ENCODE peak calls at places on chromosomes 13 and 19, in seven cellular contexts. One of them, this sample, is unnamed. For H3K36me3, the result is how much of the 10 kb centered on the place peaks cover.

GRCh38 chr13:87851395-87851794 is 180.2 kb downstream of the SLITRK5 start:
- DNase-seq in neural progenitor cell: no peak
- DNase-seq in SK-N-SH: no peak
- DNase-seq in GM23338: no peak
- DNase-seq in GM23248: no peak
- DNase-seq in MM.1S: no peak
- DNase-seq in OCI-LY7: no peak
- DNase-seq in this sample: no peak

GRCh38 chr19:7904074-7905020 is 670 bp downstream of the MAP2K7 start:
- DNase-seq in MM.1S: peak
- DNase-seq in GM23248: no peak
- DNase-seq in OCI-LY7: peak
- DNase-seq in neural progenitor cell: peak
- DNase-seq in GM23338: peak
- DNase-seq in SK-N-SH: peak
- DNase-seq in this sample: no peak

GRCh38 chr19:39218230-39219007 is 14.4 kb upstream of the SYCN start:
- DNase-seq in MM.1S: no peak
- DNase-seq in GM23338: no peak
- DNase-seq in neural progenitor cell: no peak
- DNase-seq in OCI-LY7: no peak
- DNase-seq in SK-N-SH: no peak
- DNase-seq in GM23248: no peak
- DNase-seq in this sample: no peak

GRCh38 chr19:29878973-29879654 is 62.9 kb upstream of the URI1 start:
- DNase-seq in neural progenitor cell: peak
- DNase-seq in SK-N-SH: peak
- DNase-seq in GM23248: peak
- DNase-seq in GM23338: peak
- DNase-seq in OCI-LY7: peak
- DNase-seq in MM.1S: peak
- DNase-seq in this sample: peak

GRCh38 chr13:48265217-48265815 is 32.3 kb downstream of the ITM2B start:
- DNase-seq in SK-N-SH: no peak
- DNase-seq in GM23338: no peak
- DNase-seq in MM.1S: no peak
- DNase-seq in neural progenitor cell: no peak
- DNase-seq in GM23248: no peak
- DNase-seq in OCI-LY7: peak
- DNase-seq in this sample: no peak

GRCh38 chr19:48333467-48334384 is 8.4 kb downstream of the EMP3 start:
- DNase-seq in MM.1S: peak
- DNase-seq in OCI-LY7: peak
- DNase-seq in GM23338: peak
- DNase-seq in SK-N-SH: peak
- DNase-seq in neural progenitor cell: peak
- DNase-seq in GM23248: peak
- DNase-seq in this sample: peak

GRCh38 chr13:41942462-41943094 is 18.3 kb downstream of the VWA8 start:
- DNase-seq in SK-N-SH: no peak
- DNase-seq in GM23248: peak
- DNase-seq in GM23338: peak
- DNase-seq in MM.1S: no peak
- DNase-seq in neural progenitor cell: peak
- DNase-seq in OCI-LY7: peak
- DNase-seq in this sample: peak

GRCh38 chr13:109790951-109791605 is 4.7 kb upstream of the IRS2 start:
- DNase-seq in GM23248: peak
- DNase-seq in SK-N-SH: peak
- DNase-seq in neural progenitor cell: peak
- DNase-seq in MM.1S: peak
- DNase-seq in OCI-LY7: peak
- DNase-seq in GM23338: peak
- DNase-seq in this sample: peak

GRCh38 chr13:70893832-70894231 is 785.6 kb upstream of the KLHL1 start:
- DNase-seq in GM23248: no peak
- DNase-seq in MM.1S: peak
- DNase-seq in OCI-LY7: no peak
- DNase-seq in GM23338: peak
- DNase-seq in SK-N-SH: no peak
- DNase-seq in neural progenitor cell: peak
- DNase-seq in this sample: no peak

GRCh38 chr13:94390881-94391280 is 88.6 kb downstream of the DCT start:
- DNase-seq in MM.1S: no peak
- DNase-seq in GM23338: no peak
- DNase-seq in SK-N-SH: no peak
- DNase-seq in GM23248: peak
- DNase-seq in OCI-LY7: no peak
- DNase-seq in neural progenitor cell: no peak
- DNase-seq in this sample: no peak

GRCh38 chr19:10352764-10353671 is 13.6 kb upstream of the ICAM3 start:
- DNase-seq in OCI-LY7: no peak
- DNase-seq in neural progenitor cell: peak
- DNase-seq in GM23248: no peak
- DNase-seq in SK-N-SH: no peak
- DNase-seq in MM.1S: no peak
- DNase-seq in GM23338: peak
- DNase-seq in this sample: no peak

GRCh38 chr13:32978278-32978677 is 37.9 kb upstream of the KL start:
- DNase-seq in SK-N-SH: no peak
- DNase-seq in MM.1S: no peak
- DNase-seq in GM23338: no peak
- DNase-seq in GM23248: no peak
- DNase-seq in neural progenitor cell: no peak
- DNase-seq in OCI-LY7: no peak
- DNase-seq in this sample: no peak

GRCh38 chr13:32977321-32977720 is 38.9 kb upstream of the KL start:
- DNase-seq in GM23248: no peak
- DNase-seq in MM.1S: no peak
- DNase-seq in GM23338: no peak
- DNase-seq in OCI-LY7: no peak
- DNase-seq in SK-N-SH: no peak
- DNase-seq in neural progenitor cell: no peak
- DNase-seq in this sample: no peak

DNA sequence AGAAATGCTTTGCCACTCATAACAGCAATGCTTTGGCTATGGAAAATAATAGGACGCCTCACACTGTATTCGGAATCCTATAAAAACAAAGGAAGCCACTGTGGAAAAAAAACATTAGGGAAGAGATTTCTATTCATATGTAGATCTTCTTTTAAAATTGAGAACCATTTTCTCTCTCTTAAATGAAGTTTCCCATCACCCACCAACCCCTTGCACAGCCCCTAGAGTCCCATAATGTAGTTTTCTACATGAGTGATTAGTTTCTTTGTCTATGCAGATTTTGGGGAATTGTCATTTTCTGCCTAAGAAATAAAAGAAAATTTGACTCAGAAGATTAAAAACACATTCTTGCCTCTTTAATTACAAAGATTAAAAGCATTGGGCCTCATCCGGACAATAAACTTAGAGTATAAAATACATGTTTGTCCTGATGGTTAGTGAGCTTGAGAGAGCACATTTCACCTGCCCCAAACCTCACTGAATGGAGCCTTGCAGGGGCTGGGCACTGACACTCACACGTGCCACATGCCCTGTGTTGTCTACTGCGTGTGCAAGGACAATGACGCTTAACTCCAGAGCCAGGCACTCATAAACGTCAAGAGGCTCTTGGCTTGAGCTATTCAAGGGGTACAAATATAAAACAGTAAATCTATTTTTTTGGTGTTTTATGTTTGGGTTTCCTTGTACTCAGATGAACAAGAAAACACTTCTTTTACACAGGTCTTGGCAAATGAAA is 40.0 kb upstream of the KL start:
- DNase-seq in MM.1S: no peak
- DNase-seq in SK-N-SH: no peak
- DNase-seq in GM23248: no peak
- DNase-seq in neural progenitor cell: no peak
- DNase-seq in GM23338: no peak
- DNase-seq in OCI-LY7: no peak
- DNase-seq in this sample: no peak
- TF ChIP-seq EZH2phosphoT487 in MM.1S: no peak
- TF ChIP-seq EZH2phosphoT487 in SK-N-SH: no peak
- TF ChIP-seq EZH2phosphoT487 in GM23248: no peak
- TF ChIP-seq EZH2phosphoT487 in neural progenitor cell: no peak
- TF ChIP-seq EZH2phosphoT487 in GM23338: no peak
- TF ChIP-seq EZH2phosphoT487 in OCI-LY7: no peak
- TF ChIP-seq EZH2phosphoT487 in this sample: no peak

DNA sequence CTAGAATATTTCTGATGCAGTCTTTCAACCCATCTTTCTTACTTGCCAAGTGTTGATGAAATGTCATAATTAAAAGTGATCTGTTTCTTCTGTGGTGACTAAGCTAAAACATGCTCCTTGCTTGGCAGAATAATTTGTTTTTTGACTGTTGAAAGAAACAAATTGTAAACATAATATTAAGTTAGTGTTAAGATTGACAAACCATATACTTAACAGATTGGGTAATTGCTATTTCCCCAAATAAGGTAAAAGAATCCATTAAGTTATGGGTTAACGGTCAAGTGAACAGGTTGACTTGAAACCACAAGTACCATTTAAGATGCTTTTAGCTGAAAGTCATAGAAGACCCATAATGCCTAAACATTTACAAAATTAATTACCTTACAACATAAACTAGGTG is 62.9 kb downstream of the TEX26 start:
- DNase-seq in SK-N-SH: no peak
- DNase-seq in GM23338: no peak
- DNase-seq in neural progenitor cell: no peak
- DNase-seq in MM.1S: no peak
- DNase-seq in GM23248: no peak
- DNase-seq in OCI-LY7: no peak
- DNase-seq in this sample: no peak
- H3K36me3 ChIP-seq in SK-N-SH: under half
- H3K36me3 ChIP-seq in GM23338: under half
- H3K36me3 ChIP-seq in neural progenitor cell: under half
- H3K36me3 ChIP-seq in MM.1S: under half
- H3K36me3 ChIP-seq in GM23248: under half
- H3K36me3 ChIP-seq in OCI-LY7: under half
- H3K36me3 ChIP-seq in this sample: under half

GRCh38 chr19:49771674-49772139 is 4.9 kb downstream of the AP2A1 start:
- DNase-seq in GM23338: no peak
- DNase-seq in OCI-LY7: peak
- DNase-seq in GM23248: no peak
- DNase-seq in SK-N-SH: no peak
- DNase-seq in MM.1S: no peak
- DNase-seq in neural progenitor cell: no peak
- DNase-seq in this sample: no peak
- TF ChIP-seq EZH2phosphoT487 in GM23338: no peak
- TF ChIP-seq EZH2phosphoT487 in OCI-LY7: no peak
- TF ChIP-seq EZH2phosphoT487 in GM23248: no peak
- TF ChIP-seq EZH2phosphoT487 in SK-N-SH: no peak
- TF ChIP-seq EZH2phosphoT487 in MM.1S: no peak
- TF ChIP-seq EZH2phosphoT487 in neural progenitor cell: no peak
- TF ChIP-seq EZH2phosphoT487 in this sample: no peak

DNA sequence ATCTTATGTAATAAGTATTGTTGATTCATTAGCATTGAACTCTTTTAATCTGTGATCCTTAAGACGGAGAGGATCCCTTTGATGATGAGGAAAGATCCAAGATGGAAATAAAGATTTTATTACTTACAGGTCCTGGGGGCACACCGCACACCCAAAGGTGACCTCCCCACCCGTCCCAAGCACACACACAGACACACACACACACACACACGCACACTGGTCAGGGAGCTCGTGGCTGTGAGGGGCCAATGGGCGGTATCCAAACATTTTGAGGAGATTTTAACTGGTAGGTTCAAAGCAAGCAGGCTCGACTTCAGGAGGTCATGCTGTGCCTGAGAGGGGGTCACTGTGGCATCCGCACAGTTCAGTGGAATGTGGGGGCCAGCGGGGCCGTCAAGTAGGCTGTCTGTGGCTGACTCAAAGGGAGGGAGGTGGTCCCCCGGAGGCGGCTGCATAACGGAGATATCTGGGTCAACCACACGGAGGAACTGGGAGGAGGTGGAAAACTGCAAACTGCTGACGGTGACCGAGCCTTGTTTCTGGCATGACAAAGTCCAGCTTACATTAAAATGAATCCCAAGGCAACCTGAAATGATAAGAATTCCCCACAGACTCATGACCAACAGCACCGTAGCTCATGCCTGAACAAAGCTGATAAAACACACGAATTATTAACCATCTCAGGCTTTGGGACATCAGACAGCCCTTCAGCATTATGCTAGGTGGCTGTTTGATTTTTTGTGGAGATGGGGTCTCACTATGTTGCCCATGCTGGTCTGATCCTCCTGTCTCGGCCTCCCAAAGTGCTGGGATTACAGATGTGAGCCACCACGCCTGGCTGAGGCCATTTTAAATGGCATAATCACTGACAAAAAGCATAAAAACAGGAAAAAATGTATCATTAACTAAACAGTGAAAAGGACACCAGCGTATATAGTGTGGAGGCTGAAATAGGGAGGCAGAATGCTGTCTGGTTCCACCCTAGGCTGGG is 20.9 kb upstream of the SIGLEC11 start:
- DNase-seq in SK-N-SH: no peak
- DNase-seq in GM23338: no peak
- DNase-seq in neural progenitor cell: no peak
- DNase-seq in OCI-LY7: no peak
- DNase-seq in GM23248: no peak
- DNase-seq in MM.1S: no peak
- DNase-seq in this sample: no peak
- H3K36me3 ChIP-seq in SK-N-SH: under half
- H3K36me3 ChIP-seq in GM23338: under half
- H3K36me3 ChIP-seq in neural progenitor cell: under half
- H3K36me3 ChIP-seq in OCI-LY7: under half
- H3K36me3 ChIP-seq in GM23248: under half
- H3K36me3 ChIP-seq in MM.1S: under half
- H3K36me3 ChIP-seq in this sample: under half

GRCh38 chr13:28301839-28302238 is 163.5 kb downstream of the PAN3 start:
- DNase-seq in neural progenitor cell: peak
- DNase-seq in MM.1S: no peak
- DNase-seq in OCI-LY7: no peak
- DNase-seq in SK-N-SH: no peak
- DNase-seq in GM23248: no peak
- DNase-seq in GM23338: peak
- DNase-seq in this sample: no peak
- TF ChIP-seq EZH2phosphoT487 in neural progenitor cell: no peak
- TF ChIP-seq EZH2phosphoT487 in MM.1S: no peak
- TF ChIP-seq EZH2phosphoT487 in OCI-LY7: no peak
- TF ChIP-seq EZH2phosphoT487 in SK-N-SH: no peak
- TF ChIP-seq EZH2phosphoT487 in GM23248: no peak
- TF ChIP-seq EZH2phosphoT487 in GM23338: no peak
- TF ChIP-seq EZH2phosphoT487 in this sample: no peak

GRCh38 chr13:110904748-110905147 is 10.1 kb downstream of the ANKRD10 start:
- DNase-seq in SK-N-SH: no peak
- DNase-seq in GM23338: no peak
- DNase-seq in GM23248: no peak
- DNase-seq in MM.1S: no peak
- DNase-seq in neural progenitor cell: no peak
- DNase-seq in OCI-LY7: no peak
- DNase-seq in this sample: no peak
- H3K36me3 ChIP-seq in SK-N-SH: half or more
- H3K36me3 ChIP-seq in GM23338: under half
- H3K36me3 ChIP-seq in GM23248: under half
- H3K36me3 ChIP-seq in MM.1S: under half
- H3K36me3 ChIP-seq in neural progenitor cell: under half
- H3K36me3 ChIP-seq in OCI-LY7: half or more
- H3K36me3 ChIP-seq in this sample: under half

GRCh38 chr13:21897140-21897539 is 226.3 kb downstream of the FGF9 start:
- DNase-seq in OCI-LY7: no peak
- DNase-seq in MM.1S: no peak
- DNase-seq in SK-N-SH: no peak
- DNase-seq in GM23248: no peak
- DNase-seq in GM23338: no peak
- DNase-seq in neural progenitor cell: no peak
- DNase-seq in this sample: no peak
- TF ChIP-seq EZH2phosphoT487 in OCI-LY7: no peak
- TF ChIP-seq EZH2phosphoT487 in MM.1S: no peak
- TF ChIP-seq EZH2phosphoT487 in SK-N-SH: no peak
- TF ChIP-seq EZH2phosphoT487 in GM23248: no peak
- TF ChIP-seq EZH2phosphoT487 in GM23338: no peak
- TF ChIP-seq EZH2phosphoT487 in neural progenitor cell: no peak
- TF ChIP-seq EZH2phosphoT487 in this sample: no peak